ENCODE peak calls at places on chromosome 21, in ten cellular contexts. U is left ventricle myocardium inferior; F is bronchial epithelial cell; S is NCI-H69; K is stimulated activated CD8-positive, alpha-beta memory T cell treated with anti-CD3 and anti-CD28 coated beads, Interleukin-15, amount 100 ng/mL, for 4 hours; Y is ureter; N is thoracic aorta; A is NCI-H1092 treated with DMSO at 0.1 percent for 48 hours; C is effector memory CD4-positive, alpha-beta T cell; L is PC-9. E is an unnamed sample.

GRCh38 chr21:36881223-36881622 is 85.2 kb downstream of the HLCS start:
- DNase-seq in L (no peak), K (no peak), S (no peak), C (no peak), F (no peak), N (no peak), A (no peak), Y (no peak), U (no peak), E (no peak)

GRCh38 chr21:42571391-42572150 is 57.9 kb downstream of the SLC37A1 start:
- DNase-seq in A (peak), U (no peak), L (no peak), C (no peak), N (no peak), K (no peak), S (peak), F (no peak), Y (peak), E (no peak)

GRCh38 chr21:21268061-21268471 is 269.9 kb downstream of the NCAM2 start:
- DNase-seq in A (no peak), F (no peak), N (no peak), C (no peak), L (no peak), Y (no peak), U (no peak), S (no peak), K (no peak), E (no peak)

GRCh38 chr21:34915364-34915834 is 133.7 kb downstream of the RUNX1 start:
- DNase-seq in Y (no peak), L (peak), N (no peak), K (no peak), C (no peak), S (no peak), A (no peak), F (peak), U (no peak), E (no peak)

GRCh38 chr21:33994373-33994772 is 78.8 kb upstream of the ATP5PO start:
- DNase-seq in N (no peak), S (no peak), K (no peak), Y (no peak), U (no peak), C (no peak), L (no peak), A (no peak), F (no peak), E (no peak)

GRCh38 chr21:37072988-37073416 is at the start of the genes PIGP and TTC3:
- DNase-seq in Y (peak), L (peak), F (peak), K (peak), N (peak), A (peak), U (peak), C (peak), S (peak), E (peak)

GRCh38 chr21:42312626-42313104 is 2.5 kb downstream of the TFF3 start:
- DNase-seq in L (no peak), C (no peak), A (peak), N (no peak), S (peak), Y (no peak), F (no peak), K (no peak), U (no peak), E (no peak)

GRCh38 chr21:21383126-21383525 is 384.9 kb downstream of the NCAM2 start:
- DNase-seq in K (no peak), L (no peak), Y (no peak), F (no peak), A (no peak), C (no peak), S (peak), N (no peak), U (no peak), E (peak)

GRCh38 chr21:44477131-44477530 is 21.8 kb downstream of the LRRC3 start:
- DNase-seq in L (no peak), Y (no peak), S (peak), K (no peak), U (no peak), C (no peak), F (no peak), N (no peak), A (no peak), E (no peak)

GRCh38 chr21:18985584-18985983 is 582.0 kb upstream of the TMPRSS15 start:
- DNase-seq in K (no peak), L (no peak), S (no peak), Y (no peak), A (no peak), C (no peak), F (no peak), U (no peak), N (no peak), E (peak)

GRCh38 chr21:45096216-45096615 is 21.8 kb downstream of the ADARB1 start:
- DNase-seq in F (no peak), K (no peak), C (no peak), Y (no peak), S (peak), L (no peak), U (no peak), A (no peak), N (no peak), E (no peak)

GRCh38 chr21:42474043-42474831 is 21.8 kb downstream of the RSPH1 start:
- DNase-seq in F (peak), S (peak), L (peak), N (no peak), U (no peak), C (no peak), A (no peak), K (no peak), Y (peak), E (peak)

GRCh38 chr21:42069327-42069726 is 1.8 kb upstream of the UMODL1 start:
- DNase-seq in N (no peak), S (no peak), U (no peak), F (no peak), C (no peak), Y (no peak), K (no peak), L (no peak), A (no peak), E (no peak)

GRCh38 chr21:38455403-38455802 is 42.9 kb downstream of the ERG start:
- DNase-seq in U (no peak), Y (no peak), A (no peak), S (no peak), L (no peak), F (no peak), K (no peak), C (no peak), N (no peak), E (no peak)